ENCODE peak calls at places on chromosomes 7 and 10, in six cellular contexts. W is HCT116, G is GM23338, Q is stomach, F is Panc1, H is K562. P is an unnamed sample.
A peak's percentile ranks its signal among the peaks of the same experiment; 100 is the strongest.

GRCh38 chr7:148699024-148699771 is 495 bp downstream of the CUL1 start:
- DNase-seq in W (no peak), G (peak; percentile 71), Q (peak; percentile 57), F (no peak), H (peak; percentile 82), P (peak; percentile 42)

GRCh38 chr7:12229046-12229445 is 18.0 kb downstream of the TMEM106B start:
- DNase-seq in W (no peak), G (no peak), Q (no peak), F (no peak), H (no peak), P (no peak)

GRCh38 chr10:47092822-47093221 is 181.6 kb downstream of the PTPN20 start:
- DNase-seq in W (no peak), G (no peak), Q (no peak), F (no peak), H (no peak), P (no peak)

GRCh38 chr10:73439055-73439454 is 5.7 kb upstream of the MSS51 start:
- DNase-seq in W (no peak), G (no peak), Q (no peak), F (no peak), H (no peak), P (no peak)

GRCh38 chr10:12633776-12634390 is 284.5 kb downstream of the CAMK1D start:
- DNase-seq in W (no peak), G (no peak), Q (no peak), F (no peak), H (no peak), P (no peak)

GRCh38 chr7:131369354-131369753 is 41.7 kb downstream of the MKLN1 start:
- DNase-seq in W (no peak), G (no peak), Q (no peak), F (no peak), H (peak; percentile 20), P (no peak)

GRCh38 chr10:54441286-54441685 is 359.7 kb downstream of the PCDH15 start:
- DNase-seq in W (no peak), G (no peak), Q (no peak), F (no peak), H (no peak), P (no peak)

GRCh38 chr7:108589874-108590273 is 20.2 kb downstream of the DNAJB9 start:
- DNase-seq in W (no peak), G (no peak), Q (no peak), F (no peak), H (no peak), P (no peak)

GRCh38 chr7:117689421-117689820 is 183.8 kb downstream of the CTTNBP2 start:
- DNase-seq in W (no peak), G (no peak), Q (no peak), F (no peak), H (no peak), P (no peak)

GRCh38 chr7:140495514-140496097 is 16.3 kb upstream of the MKRN1 start:
- DNase-seq in W (no peak), G (no peak), Q (no peak), F (no peak), H (peak; percentile 52), P (no peak)
- TF ChIP-seq POLR2AphosphoS5 in W (no peak), G (no peak), Q (no peak), F (no peak), H (no peak), P (no peak)

DNA sequence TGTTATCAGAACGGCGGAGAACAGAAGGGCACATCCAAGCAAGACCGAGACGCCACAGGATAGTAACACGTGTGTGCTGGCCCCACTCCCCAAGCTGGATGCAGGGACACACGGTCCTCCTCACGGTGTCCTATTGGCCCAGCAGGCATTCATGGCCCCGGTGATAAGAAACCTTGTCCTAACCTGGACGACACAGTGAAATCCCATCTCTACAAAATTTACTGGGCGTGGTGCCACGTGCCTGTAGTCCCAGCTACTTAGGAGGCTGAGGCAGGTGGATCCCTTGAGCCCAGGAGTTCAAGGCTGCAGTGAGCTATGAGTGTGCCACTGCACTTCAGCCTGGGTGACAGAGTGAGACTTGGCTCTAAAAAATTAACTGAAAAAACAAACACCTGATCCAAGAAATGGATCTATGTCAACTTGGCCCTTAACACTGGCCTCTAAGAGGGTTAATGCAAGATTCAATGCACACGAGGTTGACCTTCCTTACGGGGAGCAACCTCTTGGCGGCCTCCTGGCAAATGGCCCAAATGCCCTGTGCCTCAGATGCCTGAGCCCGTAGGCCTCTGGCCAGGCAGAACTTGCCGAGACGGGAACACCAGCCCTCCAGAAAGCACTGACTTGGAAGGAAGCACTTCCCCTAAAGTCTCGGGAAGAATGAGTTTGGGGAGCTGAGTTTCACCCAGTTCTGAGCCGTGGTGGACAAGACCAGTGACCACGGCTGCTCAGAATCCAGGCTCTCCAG is 72.3 kb downstream of the ZRANB1 start:
- DNase-seq in W (no peak), G (no peak), Q (peak; percentile 71), F (no peak), H (no peak), P (no peak)
- TF ChIP-seq POLR2AphosphoS5 in W (no peak), G (no peak), Q (no peak), F (no peak), H (no peak), P (no peak)

DNA sequence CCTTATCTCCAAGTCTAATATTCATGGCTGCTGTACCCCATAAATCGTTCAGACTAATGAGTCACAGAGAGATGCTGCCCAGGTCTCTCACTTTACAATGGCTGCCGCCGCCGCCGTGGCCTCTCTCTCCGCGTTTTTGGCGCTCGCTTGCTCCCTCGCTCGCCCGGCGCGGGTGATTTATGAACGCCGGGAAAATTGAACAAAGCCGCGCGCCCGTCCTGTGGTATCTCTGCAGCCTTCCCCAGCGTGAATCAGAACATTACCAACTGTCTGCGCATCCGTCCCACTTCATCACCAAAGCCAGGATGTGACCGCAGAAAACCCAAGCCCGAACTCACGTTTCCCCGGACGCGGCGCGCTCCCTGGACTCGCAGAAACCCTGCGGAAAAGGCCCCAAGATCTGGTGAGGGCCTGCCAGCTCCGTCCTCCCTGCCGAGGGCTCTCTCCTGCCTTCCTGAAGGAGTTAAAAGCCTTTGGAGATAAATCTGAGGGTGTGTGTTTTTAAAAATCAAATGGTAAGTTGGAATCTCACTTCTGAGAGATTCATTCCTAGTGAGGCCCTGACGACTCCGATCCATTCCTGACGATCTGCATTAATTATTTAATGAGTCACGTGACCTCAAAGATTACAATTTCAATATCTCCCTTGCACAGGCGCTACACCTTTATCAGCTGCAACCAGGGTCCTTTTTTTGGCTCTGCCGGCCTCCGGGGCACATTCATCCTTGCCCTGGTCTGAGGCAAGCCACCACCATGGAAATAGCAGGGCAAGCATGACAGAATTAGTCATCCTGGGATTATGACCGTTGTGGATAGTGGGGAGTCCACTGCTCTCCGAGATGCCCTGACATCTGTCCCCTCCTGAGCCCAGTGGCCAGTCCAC is 6.2 kb downstream of the HOXA4 start:
- DNase-seq in W (peak; percentile 66), G (no peak), Q (no peak), F (no peak), H (no peak), P (no peak)
- TF ChIP-seq POLR2AphosphoS5 in W (peak; percentile 34), G (no peak), Q (peak; percentile 65), F (no peak), H (no peak), P (no peak)

GRCh38 chr7:71290382-71290781 is 158.4 kb downstream of the GALNT17 start:
- DNase-seq in W (no peak), G (no peak), Q (no peak), F (no peak), H (no peak), P (no peak)

GRCh38 chr7:71286336-71286735 is 154.4 kb downstream of the GALNT17 start:
- DNase-seq in W (no peak), G (no peak), Q (no peak), F (no peak), H (no peak), P (no peak)

GRCh38 chr7:71283802-71284201 is 151.9 kb downstream of the GALNT17 start:
- DNase-seq in W (no peak), G (no peak), Q (no peak), F (no peak), H (no peak), P (no peak)

GRCh38 chr7:71285614-71286013 is 153.7 kb downstream of the GALNT17 start:
- DNase-seq in W (no peak), G (no peak), Q (no peak), F (no peak), H (no peak), P (no peak)

GRCh38 chr7:71286924-71287323 is 155.0 kb downstream of the GALNT17 start:
- DNase-seq in W (no peak), G (no peak), Q (no peak), F (no peak), H (no peak), P (no peak)
- TF ChIP-seq POLR2AphosphoS5 in W (no peak), G (no peak), Q (no peak), F (no peak), H (no peak), P (no peak)

GRCh38 chr7:6028563-6028962 is 2.6 kb upstream of the ANKRD61 start:
- DNase-seq in W (no peak), G (no peak), Q (no peak), F (no peak), H (no peak), P (no peak)

GRCh38 chr7:6027806-6028365 is 3.3 kb upstream of the ANKRD61 start:
- DNase-seq in W (no peak), G (no peak), Q (no peak), F (no peak), H (no peak), P (no peak)

GRCh38 chr7:6031567-6031966 is 391 bp downstream of the ANKRD61 start:
- DNase-seq in W (no peak), G (no peak), Q (no peak), F (no peak), H (no peak), P (no peak)

GRCh38 chr7:6032167-6032566 is 991 bp downstream of the ANKRD61 start:
- DNase-seq in W (no peak), G (no peak), Q (no peak), F (no peak), H (no peak), P (no peak)

DNA sequence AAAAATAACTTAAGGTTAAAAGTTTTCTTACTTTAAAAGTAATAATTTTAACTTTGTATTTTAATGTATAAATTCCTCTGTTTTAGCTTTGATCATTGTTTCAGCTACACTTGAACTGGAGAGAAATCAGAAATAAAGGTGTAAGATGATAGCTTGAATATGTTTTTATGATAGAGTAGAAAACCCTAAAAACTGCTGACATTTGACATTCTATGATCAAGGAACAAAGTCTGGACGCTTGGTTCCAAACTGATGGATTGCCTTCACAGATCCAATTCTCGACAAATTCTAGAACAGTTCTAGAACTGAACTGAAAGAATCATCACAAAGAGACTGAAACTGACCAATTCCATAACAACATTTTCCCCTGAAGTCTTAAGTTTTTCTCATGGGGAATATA is at the start of gene ANKRD61:
- DNase-seq in W (no peak), G (no peak), Q (no peak), F (no peak), H (no peak), P (no peak)
- TF ChIP-seq POLR2AphosphoS5 in W (no peak), G (no peak), Q (no peak), F (no peak), H (no peak), P (no peak)

GRCh38 chr7:102860351-102860811 is 52.4 kb upstream of the LRRC17 start:
- DNase-seq in W (no peak), G (no peak), Q (no peak), F (no peak), H (no peak), P (no peak)
- TF ChIP-seq POLR2AphosphoS5 in W (no peak), G (no peak), Q (no peak), F (no peak), H (no peak), P (no peak)

DNA sequence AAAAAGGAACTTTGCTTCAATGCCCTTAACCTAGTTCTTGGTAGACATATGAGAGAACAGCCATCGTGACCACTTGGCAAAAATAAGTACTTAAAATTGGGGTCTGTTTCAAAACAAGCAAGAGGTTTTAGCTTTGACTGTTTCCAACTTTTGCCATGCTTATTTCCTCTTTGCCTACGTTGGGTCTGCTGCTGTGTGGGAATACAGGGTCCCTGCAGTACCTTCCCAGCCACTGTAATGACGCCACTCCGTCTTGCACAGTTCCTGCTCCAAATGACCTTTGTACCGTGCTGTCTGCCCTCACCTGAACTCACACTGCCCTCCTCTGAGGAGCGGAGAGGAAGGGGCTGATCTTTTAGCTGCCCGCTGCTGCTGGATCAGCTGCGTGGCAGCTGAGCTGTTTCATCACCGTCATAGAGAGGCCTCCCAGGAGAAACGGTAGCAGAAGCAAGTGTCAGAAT is 133.1 kb downstream of the MAPK8 start:
- DNase-seq in W (no peak), G (peak; percentile 16), Q (no peak), F (no peak), H (no peak), P (no peak)
- TF ChIP-seq POLR2AphosphoS5 in W (no peak), G (no peak), Q (no peak), F (no peak), H (peak; percentile 17), P (no peak)